ENCODE peak calls at places on chromosomes 16 and 17, in five cellular contexts. One of them, this sample, is unnamed.

GRCh38 chr17:45087496-45087975 is 26.4 kb downstream of the NMT1 start:
- DNase-seq in B cell: no peak
- DNase-seq in aorta: no peak
- DNase-seq in AG10803: peak; percentile 45
- DNase-seq in endothelial cell of umbilical vein: no peak
- DNase-seq in this sample: no peak

GRCh38 chr17:40071720-40072480 is 9.1 kb downstream of the THRA start:
- DNase-seq in B cell: no peak
- DNase-seq in AG10803: peak; percentile 60
- DNase-seq in aorta: peak; percentile 90
- DNase-seq in endothelial cell of umbilical vein: peak; percentile 76
- DNase-seq in this sample: peak; percentile 96

GRCh38 chr16:56911771-56912541 is 20.0 kb upstream of the HERPUD1 start:
- DNase-seq in endothelial cell of umbilical vein: no peak
- DNase-seq in AG10803: peak; percentile 78
- DNase-seq in B cell: peak; percentile 66
- DNase-seq in aorta: peak; percentile 73
- DNase-seq in this sample: peak; percentile 83

GRCh38 chr16:56732832-56733231 is 2.9 kb downstream of the NUP93 start:
- DNase-seq in B cell: no peak
- DNase-seq in AG10803: no peak
- DNase-seq in aorta: no peak
- DNase-seq in endothelial cell of umbilical vein: no peak
- DNase-seq in this sample: no peak

GRCh38 chr17:17141279-17141678 is 64.9 kb downstream of the PLD6 start:
- DNase-seq in B cell: no peak
- DNase-seq in AG10803: no peak
- DNase-seq in aorta: no peak
- DNase-seq in endothelial cell of umbilical vein: no peak
- DNase-seq in this sample: no peak

GRCh38 chr16:69187891-69188451 is 1.0 kb downstream of the SNTB2 start:
- DNase-seq in AG10803: peak; percentile 52
- DNase-seq in aorta: no peak
- DNase-seq in B cell: peak; percentile 55
- DNase-seq in endothelial cell of umbilical vein: peak; percentile 67
- DNase-seq in this sample: peak; percentile 47

GRCh38 chr17:41687828-41688640 is 651 bp upstream of the EIF1 start:
- DNase-seq in endothelial cell of umbilical vein: no peak
- DNase-seq in aorta: no peak
- DNase-seq in B cell: no peak
- DNase-seq in AG10803: no peak
- DNase-seq in this sample: peak; percentile 69

GRCh38 chr16:3056336-3057180 is 8.9 kb upstream of the IL32 start:
- DNase-seq in endothelial cell of umbilical vein: no peak
- DNase-seq in B cell: no peak
- DNase-seq in AG10803: no peak
- DNase-seq in aorta: no peak
- DNase-seq in this sample: no peak

GRCh38 chr16:88936008-88936912 is 40.7 kb downstream of the CBFA2T3 start:
- DNase-seq in B cell: peak; percentile 84
- DNase-seq in endothelial cell of umbilical vein: no peak
- DNase-seq in aorta: no peak
- DNase-seq in AG10803: no peak
- DNase-seq in this sample: no peak

GRCh38 chr17:50173335-50173941 is 7.6 kb downstream of the SGCA start:
- DNase-seq in AG10803: peak; percentile 91
- DNase-seq in endothelial cell of umbilical vein: peak; percentile 13
- DNase-seq in aorta: peak; percentile 87
- DNase-seq in B cell: no peak
- DNase-seq in this sample: peak; percentile 77

GRCh38 chr16:1812732-1813163 is 13.9 kb downstream of the HAGH start:
- DNase-seq in endothelial cell of umbilical vein: peak; percentile 39
- DNase-seq in B cell: no peak
- DNase-seq in AG10803: peak; percentile 74
- DNase-seq in aorta: no peak
- DNase-seq in this sample: peak; percentile 89

GRCh38 chr16:78706637-78707036 is 607.2 kb downstream of the WWOX start:
- DNase-seq in B cell: no peak
- DNase-seq in endothelial cell of umbilical vein: no peak
- DNase-seq in AG10803: no peak
- DNase-seq in aorta: no peak
- DNase-seq in this sample: no peak

GRCh38 chr17:48596000-48596734 is 2.6 kb upstream of the HOXB5 start:
- DNase-seq in AG10803: no peak
- DNase-seq in aorta: no peak
- DNase-seq in endothelial cell of umbilical vein: no peak
- DNase-seq in B cell: no peak
- DNase-seq in this sample: no peak

GRCh38 chr17:3524024-3524423 is 33.6 kb downstream of the TRPV3 start:
- DNase-seq in aorta: no peak
- DNase-seq in endothelial cell of umbilical vein: no peak
- DNase-seq in AG10803: no peak
- DNase-seq in B cell: no peak
- DNase-seq in this sample: no peak

GRCh38 chr16:50271148-50272041 is 5.0 kb downstream of the ADCY7 start:
- DNase-seq in AG10803: no peak
- DNase-seq in B cell: no peak
- DNase-seq in aorta: peak; percentile 67
- DNase-seq in endothelial cell of umbilical vein: no peak
- DNase-seq in this sample: no peak

GRCh38 chr16:57834936-57835335 is 32.6 kb upstream of the KIFC3 start:
- DNase-seq in endothelial cell of umbilical vein: no peak
- DNase-seq in AG10803: no peak
- DNase-seq in B cell: no peak
- DNase-seq in aorta: no peak
- DNase-seq in this sample: no peak